ENCODE peak calls at places on chromosomes 5 and 9, in six cellular contexts. R is suprapubic skin, A is GM06990, Y is foreskin fibroblast, N is omental fat pad, L is RWPE1. G is an unnamed sample.

GRCh38 chr9:106312913-106313312 is 550.1 kb upstream of the ZNF462 start:
- DNase-seq in R (no peak), A (no peak), Y (no peak), N (no peak), L (no peak), G (no peak)

GRCh38 chr5:80057121-80057520 is 22.0 kb downstream of the THBS4 start:
- DNase-seq in R (no peak), A (no peak), Y (no peak), N (no peak), L (no peak), G (no peak)

GRCh38 chr5:143435207-143435657 is 31.7 kb upstream of the NR3C1 start:
- DNase-seq in R (no peak), A (peak), Y (no peak), N (no peak), L (no peak), G (peak)

GRCh38 chr9:29691758-29692407 is 2118.6 kb upstream of the C9orf72 start:
- DNase-seq in R (no peak), A (no peak), Y (no peak), N (no peak), L (peak), G (peak)

GRCh38 chr5:138824924-138825863 is 49.9 kb downstream of the LRRTM2 start:
- DNase-seq in R (no peak), A (peak), Y (no peak), N (no peak), L (peak), G (peak)

GRCh38 chr5:114335391-114335790 is 26.5 kb upstream of the KCNN2 start:
- DNase-seq in R (no peak), A (no peak), Y (peak), N (no peak), L (no peak), G (no peak)

GRCh38 chr9:107175039-107175438 is 108.0 kb upstream of the RAD23B start:
- DNase-seq in R (no peak), A (no peak), Y (no peak), N (no peak), L (no peak), G (no peak)

GRCh38 chr5:137587952-137588351 is 88.8 kb upstream of the SPOCK1 start:
- DNase-seq in R (no peak), A (no peak), Y (no peak), N (no peak), L (no peak), G (no peak)

GRCh38 chr5:2524620-2525019 is 226.9 kb downstream of the IRX2 start:
- DNase-seq in R (peak), A (no peak), Y (no peak), N (no peak), L (no peak), G (no peak)

GRCh38 chr5:154756203-154756870 is 1.2 kb downstream of the LARP1 start:
- DNase-seq in R (peak), A (peak), Y (no peak), N (no peak), L (peak), G (peak)

GRCh38 chr9:34279431-34279830 is 49.6 kb downstream of the KIF24 start:
- DNase-seq in R (no peak), A (no peak), Y (peak), N (no peak), L (peak), G (no peak)

GRCh38 chr5:57501414-57502321 is 19.1 kb upstream of the ACTBL2 start:
- DNase-seq in R (no peak), A (no peak), Y (no peak), N (no peak), L (no peak), G (no peak)

GRCh38 chr9:74330487-74331214 is 166.5 kb upstream of the RORB start:
- DNase-seq in R (no peak), A (no peak), Y (no peak), N (no peak), L (no peak), G (no peak)

GRCh38 chr9:96813607-96814006 is 35.7 kb upstream of the ZNF510 start:
- DNase-seq in R (no peak), A (no peak), Y (no peak), N (no peak), L (no peak), G (no peak)

GRCh38 chr9:134005381-134005780 is 13.3 kb upstream of the VAV2 start:
- DNase-seq in R (no peak), A (no peak), Y (no peak), N (no peak), L (no peak), G (no peak)

GRCh38 chr9:1083325-1083913 is 33.3 kb downstream of the DMRT2 start:
- DNase-seq in R (peak), A (no peak), Y (peak), N (no peak), L (peak), G (no peak)

GRCh38 chr5:176902102-176902814 is 3.1 kb upstream of the HK3 start:
- DNase-seq in R (no peak), A (no peak), Y (no peak), N (no peak), L (no peak), G (no peak)

GRCh38 chr9:114428466-114428865 is 40.7 kb upstream of the AKNA start:
- DNase-seq in R (no peak), A (no peak), Y (no peak), N (no peak), L (no peak), G (no peak)

GRCh38 chr5:10559883-10560282 is 4.0 kb upstream of the ANKRD33B start:
- DNase-seq in R (no peak), A (no peak), Y (no peak), N (no peak), L (no peak), G (no peak)

GRCh38 chr5:69492391-69493234 is at the start of gene OCLN:
- DNase-seq in R (peak), A (peak), Y (no peak), N (no peak), L (peak), G (peak)

GRCh38 chr5:125050926-125051325 is 304.5 kb upstream of the ZNF608 start:
- DNase-seq in R (no peak), A (no peak), Y (no peak), N (no peak), L (no peak), G (no peak)

GRCh38 chr5:141298376-141298775 is 5.5 kb downstream of the SLC25A2 start:
- DNase-seq in R (no peak), A (no peak), Y (no peak), N (no peak), L (no peak), G (no peak)

GRCh38 chr5:1443991-1444360 is 1.3 kb downstream of the SLC6A3 start:
- DNase-seq in R (peak), A (no peak), Y (no peak), N (no peak), L (no peak), G (no peak)

GRCh38 chr5:142248853-142249462 is 75.9 kb downstream of the SPRY4 start:
- DNase-seq in R (no peak), A (no peak), Y (peak), N (no peak), L (no peak), G (no peak)

GRCh38 chr5:173669483-173669882 is 53.0 kb upstream of the BOD1 start:
- DNase-seq in R (peak), A (no peak), Y (no peak), N (no peak), L (no peak), G (no peak)

GRCh38 chr5:60161340-60161934 is 267.9 kb upstream of the PDE4D start:
- DNase-seq in R (no peak), A (peak), Y (peak), N (no peak), L (peak), G (peak)

GRCh38 chr9:134475051-134475790 is 149.0 kb downstream of the RXRA start:
- DNase-seq in R (peak), A (no peak), Y (peak), N (no peak), L (no peak), G (peak)

GRCh38 chr5:60810438-60811085 is 33.5 kb downstream of the ELOVL7 start:
- DNase-seq in R (no peak), A (no peak), Y (peak), N (no peak), L (peak), G (no peak)

GRCh38 chr5:95826949-95827595 is 4.5 kb upstream of the GLRX start:
- DNase-seq in R (no peak), A (no peak), Y (no peak), N (no peak), L (no peak), G (no peak)

GRCh38 chr9:127776919-127777280 is 1.6 kb downstream of the SH2D3C start:
- DNase-seq in R (no peak), A (peak), Y (no peak), N (no peak), L (no peak), G (no peak)

GRCh38 chr9:116599342-116599884 is 87.7 kb upstream of the TRIM32 start:
- DNase-seq in R (no peak), A (no peak), Y (no peak), N (no peak), L (no peak), G (no peak)
- TF ChIP-seq CTCF in R (no peak), A (peak), Y (no peak), N (no peak), L (no peak), G (no peak)

GRCh38 chr5:126963822-126964375 is 66.5 kb downstream of the MARCHF3 start:
- DNase-seq in R (no peak), A (no peak), Y (no peak), N (no peak), L (no peak), G (no peak)
- TF ChIP-seq CTCF in R (no peak), A (no peak), Y (no peak), N (no peak), L (no peak), G (no peak)

GRCh38 chr9:108889649-108890067 is 27.6 kb downstream of the ACTL7A start:
- DNase-seq in R (no peak), A (no peak), Y (peak), N (no peak), L (peak), G (no peak)
- TF ChIP-seq CTCF in R (no peak), A (peak), Y (peak), N (no peak), L (no peak), G (no peak)

GRCh38 chr9:137538058-137538457 is 12.1 kb downstream of the PNPLA7 start:
- DNase-seq in R (no peak), A (no peak), Y (no peak), N (no peak), L (no peak), G (no peak)

GRCh38 chr9:137540536-137540935 is 9.7 kb downstream of the PNPLA7 start:
- DNase-seq in R (no peak), A (no peak), Y (no peak), N (no peak), L (no peak), G (no peak)

GRCh38 chr9:137534256-137535119 is 15.7 kb downstream of the PNPLA7 start:
- DNase-seq in R (no peak), A (no peak), Y (peak), N (no peak), L (peak), G (peak)

GRCh38 chr9:137531099-137531765 is 19.0 kb downstream of the PNPLA7 start:
- DNase-seq in R (no peak), A (no peak), Y (no peak), N (no peak), L (no peak), G (no peak)

DNA sequence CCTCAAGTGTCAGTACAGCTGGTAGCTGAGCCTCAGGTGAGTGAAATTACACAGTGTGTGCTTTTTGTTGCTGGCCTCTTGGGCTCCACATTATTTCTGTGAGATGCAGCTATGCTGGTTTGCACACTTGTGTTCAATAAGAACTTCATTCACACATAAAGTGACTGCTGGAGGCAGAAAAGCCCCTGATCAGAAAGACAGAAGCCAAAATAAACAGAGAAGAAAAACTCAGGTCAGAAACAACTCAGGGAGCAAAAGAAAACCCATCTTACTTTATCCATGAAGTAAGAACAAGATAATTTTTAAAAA is 15.1 kb downstream of the PNPLA7 start:
- DNase-seq in R (no peak), A (no peak), Y (no peak), N (no peak), L (no peak), G (no peak)
- TF ChIP-seq CTCF in R (no peak), A (no peak), Y (no peak), N (no peak), L (peak), G (no peak)

GRCh38 chr5:55629790-55630189 is 82.3 kb downstream of the SLC38A9 start:
- DNase-seq in R (no peak), A (no peak), Y (peak), N (no peak), L (no peak), G (no peak)
- TF ChIP-seq CTCF in R (no peak), A (no peak), Y (no peak), N (no peak), L (no peak), G (no peak)

DNA sequence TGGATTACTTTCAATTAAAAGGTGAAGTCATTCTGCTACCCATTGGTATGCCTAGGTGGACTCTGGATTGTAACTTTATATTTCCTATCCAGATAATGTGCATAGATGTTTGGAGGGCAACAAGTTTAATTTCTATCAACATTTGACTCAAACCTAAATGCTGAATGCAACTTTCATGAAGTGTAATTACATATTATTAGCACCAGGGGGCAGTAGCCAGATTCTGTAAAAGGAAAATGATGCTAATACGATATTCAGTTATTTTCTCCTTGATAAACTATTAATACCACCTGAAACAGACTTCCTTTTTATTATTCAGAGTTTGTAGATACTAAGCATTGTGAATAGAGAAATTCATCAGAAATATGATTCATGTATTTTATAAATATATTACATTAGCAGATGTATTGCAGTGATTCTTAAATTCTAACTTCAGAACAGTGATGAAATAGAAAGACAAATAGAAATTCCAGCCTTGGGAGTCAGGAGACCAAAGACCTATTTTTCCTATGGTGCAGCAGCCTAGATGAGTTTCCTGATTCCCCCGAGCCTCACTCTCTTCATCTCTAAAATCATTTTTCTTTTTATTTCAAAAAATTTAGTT is 148.1 kb downstream of the CAAP1 start:
- DNase-seq in R (no peak), A (no peak), Y (no peak), N (no peak), L (no peak), G (no peak)
- TF ChIP-seq CTCF in R (peak), A (peak), Y (peak), N (no peak), L (peak), G (no peak)

GRCh38 chr9:101388507-101388993 is 3.7 kb upstream of the BAAT start:
- DNase-seq in R (no peak), A (no peak), Y (no peak), N (no peak), L (no peak), G (no peak)
- TF ChIP-seq CTCF in R (no peak), A (peak), Y (peak), N (no peak), L (no peak), G (no peak)